ENCODE peak calls at places on chromosomes 4 and X, in seven cellular contexts. Y, L, T, P, N, U and S are unnamed samples.

GRCh38 chrX:40084471-40084870 is 13.3 kb downstream of the BCOR start:
- DNase-seq in U (no peak), Y (no peak), L (no peak), P (no peak), T (no peak), N (no peak), S (no peak)

GRCh38 chrX:154349979-154350378 is 24.5 kb downstream of the FLNA start:
- DNase-seq in P (no peak), Y (no peak), T (no peak), U (no peak), L (no peak), N (no peak), S (no peak)

GRCh38 chr4:147461161-147461560 is 19.7 kb upstream of the EDNRA start:
- DNase-seq in P (no peak), N (no peak), U (no peak), T (no peak), Y (no peak), L (no peak), S (no peak)

GRCh38 chr4:59612235-59612634 is 1587.9 kb upstream of the ADGRL3 start:
- DNase-seq in T (no peak), P (peak; percentile 0), Y (no peak), L (no peak), N (no peak), U (no peak), S (peak; percentile 33)

GRCh38 chr4:41409095-41409494 is 128.9 kb upstream of the LIMCH1 start:
- DNase-seq in U (no peak), N (no peak), L (no peak), P (no peak), Y (no peak), T (no peak), S (no peak)

GRCh38 chr4:7171191-7171900 is 21.0 kb upstream of the SORCS2 start:
- DNase-seq in Y (no peak), N (no peak), T (no peak), U (no peak), P (no peak), L (no peak), S (no peak)

GRCh38 chr4:13302876-13303275 is 181.3 kb downstream of the RAB28 start:
- DNase-seq in P (no peak), T (no peak), U (no peak), Y (no peak), L (no peak), N (no peak), S (no peak)

GRCh38 chrX:72466493-72466892 is 106.2 kb downstream of the HDAC8 start:
- DNase-seq in P (no peak), L (no peak), Y (no peak), U (no peak), T (no peak), N (no peak), S (no peak)

GRCh38 chr4:40662962-40663604 is 33.4 kb upstream of the RBM47 start:
- DNase-seq in T (no peak), L (no peak), U (peak; percentile 57), P (no peak), N (no peak), Y (no peak), S (peak; percentile 65)

GRCh38 chrX:39750246-39750790 is 347.4 kb downstream of the BCOR start:
- DNase-seq in T (no peak), U (no peak), L (no peak), N (no peak), Y (no peak), P (no peak), S (no peak)

GRCh38 chrX:40651620-40652223 is 4.4 kb upstream of the CXorf38 start:
- DNase-seq in U (peak; percentile 72), P (no peak), N (peak; percentile 78), T (peak; percentile 85), L (peak; percentile 73), Y (peak; percentile 63), S (peak; percentile 88)

GRCh38 chr4:175622887-175623286 is 189.2 kb downstream of the GPM6A start:
- DNase-seq in Y (no peak), U (no peak), N (no peak), T (no peak), L (no peak), P (no peak), S (no peak)

GRCh38 chr4:55297346-55297745 is 48.7 kb upstream of the SRD5A3 start:
- DNase-seq in U (no peak), Y (no peak), T (no peak), N (no peak), L (no peak), P (no peak), S (peak; percentile 11)

GRCh38 chr4:119233750-119234149 is 21.2 kb downstream of the USP53 start:
- DNase-seq in N (no peak), P (no peak), L (no peak), U (no peak), Y (no peak), T (no peak), S (no peak)

GRCh38 chr4:146550161-146550560 is 28.4 kb upstream of the SLC10A7 start:
- DNase-seq in N (no peak), U (no peak), P (no peak), L (no peak), Y (no peak), T (no peak), S (no peak)

GRCh38 chrX:87571965-87572364 is 54.4 kb downstream of the KLHL4 start:
- DNase-seq in L (no peak), P (no peak), T (no peak), Y (no peak), U (no peak), N (no peak), S (no peak)

GRCh38 chr4:124873361-124874171 is 161.0 kb upstream of the ANKRD50 start:
- DNase-seq in N (no peak), L (no peak), Y (no peak), U (no peak), P (no peak), T (no peak), S (no peak)

GRCh38 chrX:87805829-87806490 is 288.4 kb downstream of the KLHL4 start:
- DNase-seq in P (no peak), T (no peak), L (no peak), N (peak; percentile 19), Y (no peak), U (no peak), S (peak; percentile 10)

GRCh38 chrX:12563121-12563520 is 228.1 kb upstream of the PRPS2 start:
- DNase-seq in N (no peak), T (no peak), Y (no peak), U (no peak), P (no peak), L (no peak), S (peak; percentile 12)

GRCh38 chr4:146465628-146466027 is 56.1 kb downstream of the SLC10A7 start:
- DNase-seq in P (no peak), N (no peak), L (no peak), U (no peak), Y (no peak), T (no peak), S (no peak)

GRCh38 chrX:40853004-40853815 is 117.9 kb upstream of the MED14 start:
- DNase-seq in Y (no peak), T (no peak), P (no peak), U (no peak), L (no peak), N (no peak), S (no peak)

GRCh38 chr4:54062392-54062791 is 2.0 kb downstream of the CHIC2 start:
- DNase-seq in T (no peak), P (no peak), N (no peak), Y (no peak), L (no peak), U (no peak), S (no peak)

DNA sequence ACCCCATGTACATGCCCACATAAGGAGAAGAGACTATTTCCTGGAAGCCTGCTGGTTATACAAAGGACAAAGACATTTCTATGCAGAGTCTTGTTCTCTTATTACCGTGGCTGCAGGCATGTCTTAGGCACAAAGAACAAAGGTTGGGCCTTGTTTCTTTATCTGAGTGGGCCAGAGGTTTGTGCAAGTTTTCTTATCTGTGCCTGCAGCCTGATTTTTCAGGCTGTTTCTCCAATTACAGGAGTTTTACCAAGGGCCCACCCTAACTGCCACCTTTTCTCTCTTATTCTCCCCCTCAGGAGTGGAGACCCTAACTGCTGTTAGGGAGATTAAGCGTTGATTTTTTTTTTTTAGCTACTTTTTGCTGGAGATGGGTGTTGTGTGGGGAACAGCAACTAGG is 3.5 kb downstream of the TENT5D start:
- DNase-seq in N (peak; percentile 54), L (no peak), T (no peak), P (no peak), Y (no peak), U (no peak), S (no peak)
- TF ChIP-seq CTCF in N (no peak), L (no peak), T (no peak), P (no peak), Y (no peak), U (no peak), S (no peak)

GRCh38 chrX:139078761-139079160 is 367.2 kb upstream of the FGF13 start:
- DNase-seq in T (no peak), U (no peak), P (no peak), N (no peak), Y (no peak), L (no peak), S (no peak)
- TF ChIP-seq CTCF in T (no peak), U (no peak), P (no peak), N (no peak), Y (no peak), L (no peak), S (no peak)

DNA sequence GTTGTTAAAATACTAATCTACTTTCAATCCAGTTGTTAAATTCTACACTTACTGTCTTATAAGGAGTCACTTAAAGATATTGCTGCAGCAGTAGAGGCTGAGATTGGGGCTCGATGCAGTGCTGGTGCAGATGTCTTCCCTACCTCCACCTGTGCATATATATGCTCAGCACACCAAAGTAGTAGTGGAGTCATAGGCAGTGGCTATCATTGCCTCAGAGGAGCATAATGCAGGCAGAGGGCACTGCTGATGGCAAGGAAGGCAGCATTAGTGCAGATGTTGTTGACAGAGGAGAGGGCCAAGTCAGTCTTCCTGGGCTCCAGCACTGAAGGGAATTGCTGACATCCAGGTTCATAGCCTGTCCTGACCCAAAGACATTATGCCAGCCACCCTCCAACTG is 35.1 kb downstream of the INPP4B start:
- DNase-seq in L (no peak), P (no peak), U (no peak), T (no peak), N (no peak), Y (no peak), S (no peak)
- TF ChIP-seq CTCF in L (no peak), P (no peak), U (no peak), T (no peak), N (no peak), Y (no peak), S (no peak)

DNA sequence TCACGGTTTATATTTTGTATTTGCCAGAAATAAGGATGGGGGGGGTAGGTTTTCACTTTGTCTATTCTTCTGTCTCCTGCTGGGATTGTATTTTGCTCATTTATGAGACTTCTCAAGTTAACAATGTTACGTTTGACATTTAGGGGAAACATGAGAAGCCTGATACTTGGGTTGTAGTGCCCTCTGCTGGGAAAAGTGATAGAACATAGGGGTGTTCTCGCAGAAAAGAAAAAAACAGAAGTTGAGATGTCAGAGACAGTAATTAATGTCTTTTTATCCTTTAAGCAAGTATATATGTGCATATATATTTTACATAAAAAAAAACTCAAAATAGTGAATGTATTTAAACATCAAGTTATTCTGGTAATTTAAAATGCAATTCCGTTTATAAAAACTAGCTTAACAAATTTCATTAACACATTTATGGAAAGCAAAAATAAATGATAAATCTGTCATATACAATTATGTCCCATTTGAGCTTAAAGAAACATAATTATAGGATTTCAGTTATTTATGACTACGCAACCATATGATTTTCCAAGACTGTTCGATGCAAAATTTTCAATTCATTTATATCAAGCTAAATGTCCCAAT is 46.0 kb upstream of the TMPRSS11F start:
- DNase-seq in L (peak; percentile 72), Y (no peak), P (peak; percentile 10), T (peak; percentile 54), N (peak; percentile 65), U (no peak), S (peak; percentile 82)
- TF ChIP-seq CTCF in L (peak; percentile 25), Y (no peak), P (peak; percentile 55), T (peak; percentile 73), N (no peak), U (no peak), S (peak; percentile 92)